ENCODE peak calls at places on chromosome 5, in six cellular contexts. T is left ventricle myocardium inferior, L is heart left ventricle, S is uterus, O is tibial nerve, X is body of pancreas. Q is an unnamed sample.

GRCh38 chr5:176619203-176619568 is 9.2 kb upstream of the GPRIN1 start:
- DNase-seq in T (peak; percentile 40), L (peak; percentile 65), S (no peak), O (no peak), X (peak; percentile 69), Q (peak; percentile 89)

GRCh38 chr5:92559743-92560142 is 1021.3 kb downstream of the NR2F1-AS1 start:
- DNase-seq in T (no peak), L (no peak), S (no peak), O (no peak), X (no peak), Q (no peak)

GRCh38 chr5:89037090-89037489 is 154.1 kb upstream of the MEF2C start:
- DNase-seq in T (no peak), L (no peak), S (no peak), O (no peak), X (no peak), Q (no peak)

GRCh38 chr5:137209232-137209810 is 289.8 kb downstream of the SPOCK1 start:
- DNase-seq in T (no peak), L (no peak), S (peak; percentile 22), O (no peak), X (no peak), Q (no peak)

GRCh38 chr5:43685271-43685950 is 82.4 kb downstream of the NNT start:
- DNase-seq in T (no peak), L (no peak), S (no peak), O (no peak), X (no peak), Q (no peak)

GRCh38 chr5:96377167-96377566 is 55.9 kb downstream of the PCSK1 start:
- DNase-seq in T (no peak), L (no peak), S (no peak), O (no peak), X (no peak), Q (no peak)

GRCh38 chr5:147200001-147200400 is 34.8 kb upstream of the STK32A start:
- DNase-seq in T (no peak), L (no peak), S (no peak), O (no peak), X (no peak), Q (no peak)

GRCh38 chr5:106303911-106304310 is 1366.8 kb downstream of the EFNA5 start:
- DNase-seq in T (no peak), L (no peak), S (no peak), O (no peak), X (no peak), Q (no peak)

GRCh38 chr5:76737131-76737556 is 21.2 kb downstream of the F2R start:
- DNase-seq in T (no peak), L (no peak), S (no peak), O (no peak), X (no peak), Q (no peak)

GRCh38 chr5:103454774-103455173 is 107.8 kb downstream of the NUDT12 start:
- DNase-seq in T (no peak), L (no peak), S (no peak), O (no peak), X (no peak), Q (no peak)

GRCh38 chr5:15664961-15665360 is 165.0 kb downstream of the FBXL7 start:
- DNase-seq in T (no peak), L (no peak), S (no peak), O (no peak), X (no peak), Q (no peak)

GRCh38 chr5:54159153-54159836 is 151.1 kb downstream of the ARL15 start:
- DNase-seq in T (no peak), L (no peak), S (no peak), O (no peak), X (no peak), Q (no peak)

GRCh38 chr5:136560111-136560510 is 194.8 kb upstream of the TRPC7 start:
- DNase-seq in T (no peak), L (no peak), S (no peak), O (no peak), X (no peak), Q (no peak)

GRCh38 chr5:79636981-79637733 is 24.9 kb downstream of the TENT2 start:
- DNase-seq in T (no peak), L (no peak), S (no peak), O (no peak), X (no peak), Q (no peak)

GRCh38 chr5:57539281-57539701 is 56.7 kb upstream of the ACTBL2 start:
- DNase-seq in T (no peak), L (no peak), S (no peak), O (no peak), X (no peak), Q (no peak)

GRCh38 chr5:81601912-81602311 is 149.0 kb downstream of the SSBP2 start:
- DNase-seq in T (no peak), L (no peak), S (no peak), O (no peak), X (no peak), Q (no peak)
- H3K4me1 ChIP-seq in T (peaks cover 10% of the 10 kb centered on the region), L (peaks cover 2% of the 10 kb centered on the region), S (no peaks in the 10 kb centered on the region), O (no peaks in the 10 kb centered on the region), X (no peaks in the 10 kb centered on the region), Q (no peaks in the 10 kb centered on the region)

GRCh38 chr5:73450672-73451217 is 2.2 kb upstream of the FOXD1 start:
- DNase-seq in T (no peak), L (no peak), S (no peak), O (no peak), X (no peak), Q (no peak)
- TF ChIP-seq CTCF in T (no peak), L (no peak), S (no peak), O (no peak), X (no peak), Q (no peak)

DNA sequence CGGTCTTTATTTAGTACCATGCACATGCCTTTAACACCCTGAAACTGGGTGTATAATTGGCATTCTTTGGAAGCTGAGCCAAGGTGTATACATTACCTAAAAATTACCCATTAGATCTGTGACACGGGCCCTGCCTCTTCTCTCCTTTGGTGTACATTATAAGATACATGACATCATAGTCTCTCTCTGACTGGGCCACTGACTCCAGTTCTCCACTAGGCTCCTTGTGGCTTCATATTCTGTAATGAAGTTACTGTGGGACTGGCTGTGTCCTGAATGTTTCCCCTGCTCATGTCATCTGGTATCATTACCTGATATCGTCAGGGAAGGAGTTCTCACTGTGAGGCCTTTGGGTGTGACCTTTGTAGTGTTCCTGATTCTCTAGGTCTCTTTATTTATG is 65.5 kb downstream of the NREP start:
- DNase-seq in T (no peak), L (no peak), S (no peak), O (no peak), X (no peak), Q (no peak)
- H3K27ac ChIP-seq in T (no peak overlapping the region), L (no peak overlapping the region), S (no peak overlapping the region), O (no peak overlapping the region), X (no peak overlapping the region), Q (no peak overlapping the region)

GRCh38 chr5:67363963-67364362 is 167.4 kb upstream of the CD180 start:
- DNase-seq in T (no peak), L (no peak), S (no peak), O (no peak), X (no peak), Q (no peak)
- H3K4me1 ChIP-seq in T (no peaks in the 10 kb centered on the region), L (no peaks in the 10 kb centered on the region), S (no peaks in the 10 kb centered on the region), O (no peaks in the 10 kb centered on the region), X (no peaks in the 10 kb centered on the region), Q (no peaks in the 10 kb centered on the region)

DNA sequence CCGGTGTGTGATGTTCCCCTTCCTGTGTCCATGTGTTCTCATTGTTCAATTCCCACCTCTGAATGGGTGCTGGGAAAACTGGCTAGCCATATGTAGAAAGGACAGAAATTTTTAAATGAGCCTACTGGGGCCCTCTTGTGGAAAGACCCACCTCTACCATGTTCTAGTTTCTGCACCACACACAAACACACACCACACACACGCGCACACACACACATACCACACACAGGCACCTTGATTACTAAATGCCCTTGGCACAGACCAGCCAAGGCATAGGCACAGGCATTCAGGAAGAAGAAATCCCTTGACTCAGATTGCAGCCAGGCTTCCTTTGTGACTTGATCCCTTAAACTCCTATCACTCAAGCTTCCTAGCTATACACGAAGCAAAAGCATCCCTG is 60.5 kb downstream of the SIL1 start:
- DNase-seq in T (no peak), L (no peak), S (no peak), O (no peak), X (peak; percentile 66), Q (peak; percentile 30)
- TF ChIP-seq CTCF in T (peak; percentile 36), L (no peak), S (no peak), O (no peak), X (peak; percentile 43), Q (peak; percentile 18)

GRCh38 chr5:174045470-174046025 is at the start of gene NSG2:
- DNase-seq in T (peak; percentile 79), L (peak; percentile 89), S (no peak), O (peak; percentile 22), X (peak; percentile 93), Q (peak; percentile 85)
- H3K27ac ChIP-seq in T (no peak within 1 kb of the TSS), L (no peak within 1 kb of the TSS), S (no peak within 1 kb of the TSS), O (no peak within 1 kb of the TSS), X (no peak within 1 kb of the TSS), Q (no peak within 1 kb of the TSS)

GRCh38 chr5:10311595-10312425 is 4.1 kb upstream of the CMBL start:
- DNase-seq in T (no peak), L (no peak), S (no peak), O (no peak), X (no peak), Q (no peak)
- H3K4me1 ChIP-seq in T (peaks cover 10% of the 10 kb centered on the region), L (peaks cover 8% of the 10 kb centered on the region), S (no peaks in the 10 kb centered on the region), O (no peaks in the 10 kb centered on the region), X (peaks cover 35% of the 10 kb centered on the region), Q (peaks cover 32% of the 10 kb centered on the region)